ENCODE peak calls at places on chromosomes 3 and 15, in five cellular contexts. D is mucosa of descending colon, Z is astrocyte, O is cardiac muscle cell, Q is fibroblast of villous mesenchyme. X is an unnamed sample.
A peak's percentile ranks its signal among the peaks of the same experiment; 100 is the strongest.

GRCh38 chr3:156761007-156761406 is 65.1 kb upstream of the LEKR1 start:
- DNase-seq in D (no peak), Z (no peak), O (no peak), Q (no peak), X (no peak)

GRCh38 chr15:82111918-82112317 is 66.1 kb upstream of the MEX3B start:
- DNase-seq in D (no peak), Z (no peak), O (no peak), Q (no peak), X (no peak)

GRCh38 chr3:76698136-76698535 is 341.8 kb upstream of the ROBO2 start:
- DNase-seq in D (no peak), Z (no peak), O (no peak), Q (no peak), X (no peak)

GRCh38 chr3:194053136-194053535 is 82.8 kb upstream of the HES1 start:
- DNase-seq in D (no peak), Z (no peak), O (no peak), Q (no peak), X (no peak)

GRCh38 chr15:65771870-65772269 is 20.2 kb downstream of the DENND4A start:
- DNase-seq in D (no peak), Z (no peak), O (no peak), Q (no peak), X (no peak)

GRCh38 chr3:6147883-6148282 is 713.0 kb upstream of the GRM7 start:
- DNase-seq in D (no peak), Z (no peak), O (no peak), Q (no peak), X (no peak)

GRCh38 chr3:128282392-128283196 is 129.3 kb downstream of the EEFSEC start:
- DNase-seq in D (no peak), Z (peak; percentile 59), O (no peak), Q (peak; percentile 20), X (peak; percentile 36)

GRCh38 chr3:58691997-58692396 is 25.4 kb upstream of the FAM3D start:
- DNase-seq in D (peak; percentile 32), Z (peak; percentile 9), O (peak; percentile 45), Q (peak; percentile 11), X (peak; percentile 36)

GRCh38 chr3:72145506-72146380 is 360.8 kb upstream of the PROK2 start:
- DNase-seq in D (peak; percentile 14), Z (peak; percentile 84), O (no peak), Q (peak; percentile 74), X (peak; percentile 71)

GRCh38 chr3:196813903-196814302 is 53.8 kb upstream of the SENP5 start:
- DNase-seq in D (no peak), Z (peak; percentile 63), O (no peak), Q (no peak), X (peak; percentile 26)

GRCh38 chr15:89101302-89102191 is 13.3 kb downstream of the ABHD2 start:
- DNase-seq in D (no peak), Z (peak; percentile 100), O (peak; percentile 51), Q (peak; percentile 93), X (peak; percentile 97)

GRCh38 chr3:32577621-32578556 is 7.2 kb upstream of the DYNC1LI1 start:
- DNase-seq in D (peak; percentile 9), Z (no peak), O (no peak), Q (peak; percentile 59), X (peak; percentile 73)

GRCh38 chr3:192481638-192482037 is 245.7 kb downstream of the FGF12 start:
- DNase-seq in D (no peak), Z (peak; percentile 84), O (no peak), Q (peak; percentile 20), X (peak; percentile 91)

GRCh38 chr3:126835472-126836219 is 131.6 kb downstream of the CHCHD6 start:
- DNase-seq in D (no peak), Z (peak; percentile 59), O (no peak), Q (peak; percentile 71), X (peak; percentile 33)
- TF ChIP-seq CTCF in D (no peak), Z (no peak), O (no peak), Q (peak; percentile 60), X (peak; percentile 29)

DNA sequence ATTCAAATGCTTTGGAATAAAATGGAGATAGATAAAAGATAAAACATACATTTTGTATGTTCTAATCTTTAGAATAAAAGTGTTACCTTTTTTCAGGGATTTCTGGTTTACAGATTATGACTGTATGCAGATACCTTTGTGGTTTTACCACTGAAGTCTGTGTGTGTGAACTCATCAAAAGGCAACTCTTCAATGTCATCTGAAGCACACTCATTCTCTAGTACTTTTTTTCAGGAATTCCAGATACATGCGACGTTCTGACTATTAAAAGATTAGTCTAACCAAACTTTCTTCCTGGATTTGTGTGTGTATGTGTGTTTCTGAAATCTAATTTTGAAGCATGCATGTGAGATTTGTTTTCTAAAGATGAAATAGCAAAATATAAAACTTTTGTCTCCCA is 188.6 kb downstream of the NLGN1 start:
- DNase-seq in D (no peak), Z (peak; percentile 72), O (no peak), Q (no peak), X (no peak)
- H3K4me3 ChIP-seq in D (no peak overlapping the region), Z (peak overlapping the region; percentile 86), O (peak overlapping the region; percentile 36), Q (no peak overlapping the region), X (no peak overlapping the region)

DNA sequence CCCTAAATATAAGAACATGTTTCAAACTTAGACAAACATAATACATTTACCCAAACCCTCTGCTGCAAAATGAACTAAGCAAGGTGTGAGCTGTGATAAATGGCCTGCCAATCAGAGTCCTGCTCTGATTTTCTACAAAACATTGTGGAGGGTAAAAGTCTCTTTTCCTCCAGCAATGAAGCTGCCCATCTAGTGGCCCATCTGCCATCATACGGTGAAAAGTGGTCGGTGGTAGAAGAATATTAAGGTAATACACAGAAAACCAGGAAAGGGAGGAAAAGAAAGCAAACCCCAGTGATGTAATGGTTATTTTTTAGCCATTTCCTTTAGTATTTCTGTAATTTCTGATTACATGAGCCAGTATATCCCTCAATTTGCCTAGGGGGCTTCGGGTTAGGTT is 838.1 kb downstream of the TBL1XR1 start:
- DNase-seq in D (no peak), Z (no peak), O (no peak), Q (no peak), X (no peak)
- TF ChIP-seq CTCF in D (no peak), Z (no peak), O (no peak), Q (no peak), X (no peak)

DNA sequence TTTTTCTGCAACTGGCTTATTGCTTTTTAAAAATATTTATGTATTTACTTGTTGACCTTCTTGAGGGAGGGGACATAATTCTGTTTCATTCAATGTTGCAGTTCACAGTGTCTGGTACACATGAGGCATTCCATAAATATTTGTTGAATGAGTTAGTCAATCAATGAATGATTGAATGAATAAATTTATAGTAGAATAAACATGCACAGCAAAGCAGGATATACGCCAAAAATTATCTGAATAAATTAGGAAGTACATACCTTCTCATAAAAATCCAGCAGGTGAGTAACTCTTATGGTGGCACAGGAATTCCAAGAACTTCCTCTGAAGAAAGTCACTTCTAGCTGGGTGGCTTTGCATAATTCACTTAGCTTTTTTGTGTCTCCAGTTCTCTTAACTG is 469.4 kb upstream of the ATP11B start:
- DNase-seq in D (no peak), Z (peak; percentile 32), O (no peak), Q (no peak), X (no peak)
- H3K4me3 ChIP-seq in D (no peak overlapping the region), Z (no peak overlapping the region), O (no peak overlapping the region), Q (no peak overlapping the region), X (no peak overlapping the region)

DNA sequence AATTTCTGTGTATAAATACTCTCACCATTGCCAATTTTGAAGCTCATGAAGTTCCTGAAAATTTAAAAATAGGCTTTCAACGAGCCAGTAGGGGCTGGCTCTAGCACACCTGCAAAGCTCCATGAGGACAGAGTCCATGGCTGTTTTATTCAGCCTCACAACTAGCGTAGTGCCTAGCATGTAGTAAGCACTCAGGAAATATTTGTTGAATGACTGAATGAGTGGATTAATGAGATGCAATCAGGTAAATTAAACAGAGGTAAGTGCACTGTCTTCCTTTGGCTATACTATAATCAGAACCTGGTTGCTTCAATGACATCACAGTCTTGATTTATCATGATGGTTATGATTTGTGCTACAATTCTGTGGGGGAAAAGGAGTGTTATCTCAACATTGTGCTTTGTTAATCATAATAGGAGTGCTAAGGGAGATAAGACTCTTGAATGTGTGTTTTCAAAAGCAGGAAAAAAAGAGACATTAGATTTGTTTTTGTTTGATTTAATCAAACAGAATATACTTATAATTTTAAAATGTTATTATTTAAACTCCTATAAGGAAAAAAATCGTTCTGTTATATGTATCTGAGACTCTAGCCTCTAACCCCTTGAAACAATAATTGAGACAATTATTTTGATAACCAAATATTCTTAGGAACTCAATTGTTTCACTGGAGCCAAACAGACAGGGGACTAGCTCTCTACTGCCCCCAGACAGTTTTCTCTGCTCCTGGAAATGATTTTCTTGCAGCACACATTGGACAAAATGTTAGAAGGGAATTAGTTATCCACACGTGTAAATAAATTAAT is 171.7 kb upstream of the ATP11B start:
- DNase-seq in D (no peak), Z (no peak), O (peak; percentile 25), Q (no peak), X (no peak)
- TF ChIP-seq CTCF in D (no peak), Z (peak; percentile 33), O (peak; percentile 21), Q (peak; percentile 17), X (no peak)

DNA sequence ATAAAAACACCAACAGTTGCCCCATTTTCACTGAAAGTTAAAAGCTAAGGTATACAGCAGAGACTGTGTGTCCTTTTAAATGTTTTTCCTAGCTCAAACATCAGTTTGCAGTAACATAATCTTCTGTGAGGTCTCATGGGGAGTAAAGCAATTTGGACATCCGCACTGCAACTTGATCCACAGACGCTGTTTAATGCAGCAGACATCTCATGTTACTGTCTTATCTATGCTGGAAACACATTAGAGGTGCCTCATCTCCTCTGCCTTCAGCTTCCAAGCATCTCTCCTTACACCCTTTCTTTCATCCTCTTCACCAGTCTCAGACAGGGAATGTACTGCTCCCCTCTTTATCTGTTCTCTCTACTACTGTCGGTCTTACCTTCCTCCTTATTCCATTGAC is 53.7 kb upstream of the ATP11B start:
- DNase-seq in D (no peak), Z (peak; percentile 49), O (no peak), Q (peak; percentile 18), X (peak; percentile 39)
- H3K4me3 ChIP-seq in D (no peak overlapping the region), Z (no peak overlapping the region), O (no peak overlapping the region), Q (no peak overlapping the region), X (no peak overlapping the region)

X was measured in cardiac fibroblast.